ENCODE peak calls at places on chromosomes 5 and 9, in seven cellular contexts. N is Daoy; U is activated T-cell treated with anti-CD3 and anti-CD28 coated beads for 48 hours; K is heart left ventricle; P is progenitor cell of endocrine pancreas; G is NCI-H1417; A is stimulated activated CD8-positive, alpha-beta memory T cell treated with anti-CD3 and anti-CD28 coated beads, Interleukin-7, amount 100 ng/mL, for 4 hours. T is an unnamed sample.

GRCh38 chr9:23088932-23089364 is 642.3 kb downstream of the DMRTA1 start:
- DNase-seq in U (no peak), K (no peak), P (peak; percentile 24), N (no peak), G (no peak), A (no peak), T (no peak)

GRCh38 chr9:75891277-75892167 is 1.0 kb downstream of the PCSK5 start:
- DNase-seq in K (peak; percentile 19), N (peak; percentile 32), A (peak; percentile 30), G (no peak), P (peak; percentile 17), U (no peak), T (no peak)

GRCh38 chr5:141883184-141883947 is 5.2 kb upstream of the PCDH1 start:
- DNase-seq in G (no peak), K (no peak), N (peak; percentile 67), A (no peak), U (peak; percentile 14), P (peak; percentile 71), T (peak; percentile 53)

GRCh38 chr5:142829821-142830220 is 59.6 kb downstream of the ARHGAP26 start:
- DNase-seq in P (no peak), U (no peak), G (no peak), K (no peak), A (no peak), N (peak; percentile 69), T (no peak)

GRCh38 chr5:40568548-40568947 is 111.2 kb upstream of the PTGER4 start:
- DNase-seq in U (no peak), P (no peak), A (no peak), N (no peak), G (no peak), K (no peak), T (no peak)

GRCh38 chr5:9895305-9895650 is 265.1 kb upstream of the TAS2R1 start:
- DNase-seq in K (no peak), A (no peak), N (no peak), G (no peak), P (no peak), U (no peak), T (no peak)

GRCh38 chr9:137900584-137901310 is 23.2 kb downstream of the CACNA1B start:
- DNase-seq in N (no peak), G (no peak), K (no peak), P (no peak), U (no peak), A (no peak), T (no peak)

GRCh38 chr5:53956632-53957031 is 353.7 kb downstream of the ARL15 start:
- DNase-seq in P (no peak), K (no peak), U (no peak), A (no peak), N (no peak), G (no peak), T (no peak)

GRCh38 chr5:17129093-17129492 is 88.3 kb upstream of the BASP1 start:
- DNase-seq in K (no peak), G (no peak), U (no peak), N (no peak), A (no peak), P (no peak), T (peak; percentile 36)

GRCh38 chr9:121736964-121737462 is 85.6 kb downstream of the DAB2IP start:
- DNase-seq in A (no peak), P (no peak), U (no peak), K (peak; percentile 59), G (no peak), N (no peak), T (no peak)

GRCh38 chr9:87886210-87887150 is 3.8 kb downstream of the SPATA31E1 start:
- DNase-seq in N (peak; percentile 14), G (no peak), P (no peak), A (no peak), U (no peak), K (no peak), T (no peak)

GRCh38 chr5:68962632-68963484 is 131.0 kb upstream of the SLC30A5 start:
- DNase-seq in G (peak; percentile 58), P (peak; percentile 42), K (peak; percentile 71), N (peak; percentile 56), U (peak; percentile 8), A (no peak), T (peak; percentile 63)

GRCh38 chr5:18972244-18972643 is 1015.8 kb downstream of the CDH18 start:
- DNase-seq in A (no peak), K (no peak), N (no peak), U (no peak), G (no peak), P (no peak), T (no peak)

GRCh38 chr9:971901-972511 is 4.4 kb upstream of the DMRT3 start:
- DNase-seq in U (no peak), P (no peak), K (no peak), G (no peak), N (no peak), A (no peak), T (no peak)

GRCh38 chr5:14521748-14522147 is 59.8 kb upstream of the OTULINL start:
- DNase-seq in N (no peak), G (no peak), U (no peak), K (no peak), A (no peak), P (no peak), T (no peak)

GRCh38 chr5:129243058-129243457 is 148.5 kb downstream of the ISOC1 start:
- DNase-seq in U (no peak), N (no peak), G (no peak), K (no peak), P (no peak), A (no peak), T (no peak)

GRCh38 chr9:2180171-2180570 is 165.0 kb downstream of the SMARCA2 start:
- DNase-seq in G (peak; percentile 50), U (no peak), N (no peak), P (no peak), K (no peak), A (no peak), T (no peak)